ENCODE peak calls at places on chromosome 20, in nine cellular contexts. V, Y, R, H, E, C, M, G and L are unnamed samples.

GRCh38 chr20:49888341-49889244 is 26.7 kb downstream of the SPATA2 start:
- DNase-seq in V (peak), Y (peak), R (peak), H (no peak), E (no peak), C (no peak), M (peak), G (no peak), L (peak)

GRCh38 chr20:62168890-62169435 is 13.9 kb upstream of the MTG2 start:
- DNase-seq in V (no peak), Y (no peak), R (no peak), H (no peak), E (no peak), C (no peak), M (no peak), G (no peak), L (no peak)

GRCh38 chr20:57398901-57399535 is 7.8 kb downstream of the RBM38 start:
- DNase-seq in V (no peak), Y (no peak), R (peak), H (peak), E (no peak), C (no peak), M (no peak), G (no peak), L (no peak)

GRCh38 chr20:24340933-24341332 is 128.5 kb upstream of the SYNDIG1 start:
- DNase-seq in V (no peak), Y (no peak), R (no peak), H (no peak), E (no peak), C (no peak), M (no peak), G (no peak), L (no peak)

GRCh38 chr20:19850190-19850533 is 92.1 kb downstream of the RIN2 start:
- DNase-seq in V (no peak), Y (no peak), R (no peak), H (no peak), E (no peak), C (peak), M (peak), G (no peak), L (no peak)

GRCh38 chr20:19897891-19898290 is 119.3 kb upstream of the NAA20 start:
- DNase-seq in V (no peak), Y (no peak), R (no peak), H (no peak), E (no peak), C (no peak), M (no peak), G (no peak), L (no peak)

GRCh38 chr20:50216543-50217206 is 26.0 kb downstream of the CEBPB start:
- DNase-seq in V (no peak), Y (no peak), R (no peak), H (no peak), E (no peak), C (no peak), M (no peak), G (no peak), L (no peak)

GRCh38 chr20:4233520-4233919 is 218.2 kb upstream of the RNF24 start:
- DNase-seq in V (no peak), Y (no peak), R (no peak), H (no peak), E (no peak), C (no peak), M (no peak), G (no peak), L (no peak)

GRCh38 chr20:363319-364078 is 16.6 kb downstream of the NRSN2 start:
- DNase-seq in V (no peak), Y (peak), R (no peak), H (no peak), E (no peak), C (no peak), M (no peak), G (no peak), L (no peak)

GRCh38 chr20:50834599-50835005 is 39.7 kb downstream of the BCAS4 start:
- DNase-seq in V (no peak), Y (peak), R (no peak), H (no peak), E (no peak), C (no peak), M (no peak), G (no peak), L (no peak)

GRCh38 chr20:41552295-41553068 is 65.7 kb downstream of the CHD6 start:
- DNase-seq in V (no peak), Y (no peak), R (no peak), H (no peak), E (no peak), C (no peak), M (no peak), G (no peak), L (no peak)

GRCh38 chr20:41551011-41551705 is 67.0 kb downstream of the CHD6 start:
- DNase-seq in V (no peak), Y (no peak), R (no peak), H (no peak), E (no peak), C (no peak), M (no peak), G (no peak), L (no peak)

DNA sequence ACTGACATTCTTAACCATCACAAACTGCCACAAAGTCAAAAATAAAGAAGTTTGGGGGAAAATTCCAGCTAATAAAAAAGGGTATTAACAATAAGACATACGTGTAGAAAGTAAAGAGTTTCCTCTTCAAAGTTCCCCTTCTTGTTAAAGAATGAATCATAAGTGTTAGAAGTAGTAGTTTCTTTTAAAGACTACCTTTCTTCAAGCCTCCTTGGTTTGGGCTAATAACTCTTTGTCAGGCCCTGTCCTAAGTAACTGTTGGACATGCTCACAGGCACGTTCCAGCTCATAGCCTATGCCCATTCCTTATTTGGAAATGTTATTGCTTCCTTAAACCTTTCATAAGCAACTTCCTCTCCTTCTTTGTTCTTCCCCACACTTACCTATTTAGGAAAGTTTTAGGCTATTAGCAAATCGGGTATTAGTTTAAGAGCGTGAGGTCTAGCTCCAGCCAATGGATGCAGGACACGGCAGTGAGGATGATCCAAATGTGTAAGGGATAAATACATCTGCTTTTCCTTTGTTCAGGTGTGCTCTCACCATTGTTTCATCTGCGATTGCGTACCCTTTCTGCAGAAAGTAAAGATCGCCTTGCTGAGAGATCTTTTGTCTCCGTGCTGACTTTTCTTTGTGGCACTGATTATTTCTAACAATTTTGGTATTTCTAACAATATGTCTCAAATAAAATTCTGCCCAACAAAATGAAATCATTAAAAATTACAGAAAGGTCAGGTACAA is 64.9 kb downstream of the CHD6 start:
- DNase-seq in V (no peak), Y (no peak), R (no peak), H (no peak), E (no peak), C (no peak), M (no peak), G (no peak), L (no peak)
- H3K27ac ChIP-seq in V (no peak), Y (no peak), R (no peak), H (no peak), E (peak), C (no peak), M (no peak), G (no peak), L (no peak)

GRCh38 chr20:33829636-33830035 is 18.5 kb downstream of the CHMP4B start:
- DNase-seq in V (no peak), Y (no peak), R (no peak), H (no peak), E (no peak), C (no peak), M (no peak), G (no peak), L (no peak)
- H3K27ac ChIP-seq in V (peak), Y (no peak), R (no peak), H (peak), E (no peak), C (peak), M (no peak), G (peak), L (no peak)

GRCh38 chr20:33568378-33569289 is 78.7 kb downstream of the CBFA2T2 start:
- DNase-seq in V (no peak), Y (peak), R (no peak), H (no peak), E (no peak), C (peak), M (no peak), G (no peak), L (no peak)

GRCh38 chr20:33570743-33571142 is 80.8 kb downstream of the CBFA2T2 start:
- DNase-seq in V (no peak), Y (no peak), R (no peak), H (no peak), E (no peak), C (no peak), M (no peak), G (no peak), L (no peak)

GRCh38 chr20:33569290-33570094 is 79.6 kb downstream of the CBFA2T2 start:
- DNase-seq in V (no peak), Y (no peak), R (no peak), H (no peak), E (no peak), C (no peak), M (no peak), G (no peak), L (no peak)

GRCh38 chr20:33566781-33567603 is 77.1 kb downstream of the CBFA2T2 start:
- DNase-seq in V (no peak), Y (no peak), R (no peak), H (no peak), E (no peak), C (no peak), M (no peak), G (no peak), L (no peak)

DNA sequence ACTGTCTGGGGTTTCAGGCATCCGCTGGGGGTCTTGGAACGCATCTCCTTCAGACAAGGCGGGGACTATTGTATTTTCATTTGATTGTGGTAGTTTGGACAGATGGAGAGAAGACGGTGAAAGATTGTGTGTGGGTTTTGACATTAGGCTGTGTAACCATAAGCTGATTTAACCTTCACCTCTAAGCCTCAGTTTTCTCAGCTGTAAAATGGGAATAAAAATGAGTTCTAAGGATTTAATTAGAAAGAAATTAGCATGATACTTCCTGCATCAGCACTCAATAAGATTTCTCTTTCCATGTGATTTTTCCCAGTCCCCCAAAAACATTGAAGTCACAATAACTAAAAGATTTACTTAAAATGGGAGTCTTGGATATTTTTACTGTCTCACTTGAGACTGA is 78.1 kb downstream of the CBFA2T2 start:
- DNase-seq in V (no peak), Y (no peak), R (no peak), H (no peak), E (no peak), C (no peak), M (no peak), G (no peak), L (no peak)
- H3K27ac ChIP-seq in V (no peak), Y (no peak), R (no peak), H (no peak), E (no peak), C (peak), M (no peak), G (no peak), L (no peak)

GRCh38 chr20:13174402-13174801 is 46.7 kb upstream of the ISM1 start:
- DNase-seq in V (no peak), Y (no peak), R (no peak), H (no peak), E (no peak), C (no peak), M (no peak), G (no peak), L (no peak)

GRCh38 chr20:13166006-13166405 is 55.1 kb upstream of the ISM1 start:
- DNase-seq in V (no peak), Y (no peak), R (no peak), H (no peak), E (no peak), C (no peak), M (no peak), G (no peak), L (no peak)

GRCh38 chr20:13173201-13173600 is 47.9 kb upstream of the ISM1 start:
- DNase-seq in V (no peak), Y (no peak), R (no peak), H (no peak), E (no peak), C (no peak), M (no peak), G (no peak), L (no peak)

GRCh38 chr20:13165203-13165602 is 55.9 kb upstream of the ISM1 start:
- DNase-seq in V (no peak), Y (no peak), R (no peak), H (no peak), E (no peak), C (no peak), M (no peak), G (no peak), L (no peak)

GRCh38 chr20:13170771-13171170 is 50.3 kb upstream of the ISM1 start:
- DNase-seq in V (no peak), Y (no peak), R (no peak), H (no peak), E (no peak), C (no peak), M (no peak), G (no peak), L (no peak)
- H3K27ac ChIP-seq in V (no peak), Y (no peak), R (no peak), H (no peak), E (no peak), C (no peak), M (no peak), G (no peak), L (no peak)

GRCh38 chr20:35317416-35317815 is 25.2 kb upstream of the FAM83C start:
- DNase-seq in V (no peak), Y (no peak), R (no peak), H (no peak), E (no peak), C (no peak), M (no peak), G (no peak), L (no peak)

GRCh38 chr20:35315199-35316020 is 23.2 kb upstream of the FAM83C start:
- DNase-seq in V (no peak), Y (peak), R (no peak), H (no peak), E (no peak), C (no peak), M (no peak), G (no peak), L (no peak)

GRCh38 chr20:35316086-35316485 is 23.9 kb upstream of the FAM83C start:
- DNase-seq in V (no peak), Y (no peak), R (no peak), H (no peak), E (no peak), C (no peak), M (no peak), G (no peak), L (no peak)

GRCh38 chr20:35312348-35312747 is 20.1 kb upstream of the FAM83C start:
- DNase-seq in V (no peak), Y (peak), R (no peak), H (no peak), E (no peak), C (no peak), M (no peak), G (no peak), L (no peak)

GRCh38 chr20:35314460-35315198 is 22.4 kb upstream of the FAM83C start:
- DNase-seq in V (no peak), Y (no peak), R (no peak), H (no peak), E (no peak), C (no peak), M (no peak), G (no peak), L (no peak)
- H3K27ac ChIP-seq in V (no peak), Y (no peak), R (no peak), H (no peak), E (no peak), C (no peak), M (no peak), G (no peak), L (no peak)

DNA sequence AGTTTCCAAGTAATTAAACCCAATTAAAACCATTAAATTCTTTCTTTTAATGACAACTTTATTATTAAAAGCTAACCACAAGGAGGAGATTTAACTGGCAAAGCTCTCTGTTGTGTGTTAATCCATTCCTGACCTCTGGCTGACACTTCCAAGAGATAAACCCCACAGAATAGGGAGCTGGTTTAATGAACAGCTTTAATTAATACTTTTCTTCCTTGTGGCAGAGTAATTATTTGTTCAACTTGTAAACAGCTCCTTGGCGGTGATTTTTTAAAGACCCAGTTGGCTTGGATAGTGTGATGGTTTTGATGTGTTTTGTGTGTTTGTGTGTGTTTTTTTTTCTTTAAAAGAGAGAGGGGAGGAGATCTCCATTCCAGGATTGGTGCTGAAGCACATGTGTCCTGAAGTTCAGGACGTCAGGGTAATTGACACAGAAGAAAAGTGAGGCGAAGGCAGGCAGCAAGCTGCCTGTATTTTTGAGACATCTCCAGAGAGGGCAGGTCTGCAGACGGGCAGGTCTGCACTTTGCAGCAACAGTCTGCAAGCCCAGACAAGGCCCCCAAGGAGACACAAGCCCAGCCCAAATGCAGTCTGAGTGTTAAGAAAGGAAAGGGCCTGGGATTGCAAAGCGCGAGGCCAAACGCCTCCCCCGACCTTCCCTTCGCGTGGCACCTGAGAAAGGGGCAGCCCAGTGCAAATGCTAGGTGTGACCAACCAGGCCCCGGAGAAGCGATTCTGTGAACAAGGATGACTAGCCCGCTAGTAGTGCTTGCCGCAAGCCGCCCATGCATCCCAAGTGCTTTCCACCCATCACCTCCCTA is 230.7 kb downstream of the ZMYND8 start:
- DNase-seq in V (no peak), Y (peak), R (no peak), H (no peak), E (peak), C (peak), M (no peak), G (no peak), L (no peak)
- H3K27ac ChIP-seq in V (peak), Y (peak), R (no peak), H (peak), E (peak), C (peak), M (peak), G (peak), L (no peak)

DNA sequence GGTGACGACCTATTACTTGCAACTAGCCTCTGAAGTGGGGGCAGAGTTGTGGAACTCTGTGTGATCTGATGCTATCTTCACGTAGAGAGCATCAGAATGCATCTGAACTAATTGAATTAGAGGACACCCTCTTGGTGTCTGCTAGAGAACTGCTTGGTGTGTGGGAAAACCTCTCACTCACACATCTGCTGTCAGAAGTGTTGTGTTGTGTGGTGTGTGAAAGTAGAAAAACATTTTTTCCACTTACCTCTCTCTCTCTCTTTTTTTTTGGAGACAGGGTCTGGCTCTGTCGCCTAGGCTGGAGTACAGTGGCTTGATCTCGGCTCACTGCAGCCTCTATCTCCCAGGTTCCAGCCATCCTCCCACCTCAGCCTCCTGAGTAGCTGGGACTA is 90.0 kb downstream of the CHMP4B start:
- DNase-seq in V (no peak), Y (no peak), R (no peak), H (no peak), E (no peak), C (no peak), M (no peak), G (no peak), L (no peak)
- H3K27ac ChIP-seq in V (no peak), Y (no peak), R (no peak), H (no peak), E (no peak), C (no peak), M (no peak), G (no peak), L (no peak)

GRCh38 chr20:44494681-44495080 is 19.0 kb downstream of the TTPAL start:
- DNase-seq in V (no peak), Y (no peak), R (no peak), H (no peak), E (no peak), C (no peak), M (no peak), G (no peak), L (no peak)

GRCh38 chr20:44494266-44494665 is 18.6 kb downstream of the TTPAL start:
- DNase-seq in V (no peak), Y (peak), R (no peak), H (no peak), E (no peak), C (no peak), M (no peak), G (no peak), L (no peak)

GRCh38 chr20:44495257-44495656 is 19.6 kb downstream of the TTPAL start:
- DNase-seq in V (no peak), Y (peak), R (no peak), H (no peak), E (no peak), C (no peak), M (no peak), G (no peak), L (no peak)

GRCh38 chr20:44496976-44497375 is 21.3 kb downstream of the TTPAL start:
- DNase-seq in V (no peak), Y (peak), R (no peak), H (no peak), E (no peak), C (no peak), M (no peak), G (no peak), L (no peak)

DNA sequence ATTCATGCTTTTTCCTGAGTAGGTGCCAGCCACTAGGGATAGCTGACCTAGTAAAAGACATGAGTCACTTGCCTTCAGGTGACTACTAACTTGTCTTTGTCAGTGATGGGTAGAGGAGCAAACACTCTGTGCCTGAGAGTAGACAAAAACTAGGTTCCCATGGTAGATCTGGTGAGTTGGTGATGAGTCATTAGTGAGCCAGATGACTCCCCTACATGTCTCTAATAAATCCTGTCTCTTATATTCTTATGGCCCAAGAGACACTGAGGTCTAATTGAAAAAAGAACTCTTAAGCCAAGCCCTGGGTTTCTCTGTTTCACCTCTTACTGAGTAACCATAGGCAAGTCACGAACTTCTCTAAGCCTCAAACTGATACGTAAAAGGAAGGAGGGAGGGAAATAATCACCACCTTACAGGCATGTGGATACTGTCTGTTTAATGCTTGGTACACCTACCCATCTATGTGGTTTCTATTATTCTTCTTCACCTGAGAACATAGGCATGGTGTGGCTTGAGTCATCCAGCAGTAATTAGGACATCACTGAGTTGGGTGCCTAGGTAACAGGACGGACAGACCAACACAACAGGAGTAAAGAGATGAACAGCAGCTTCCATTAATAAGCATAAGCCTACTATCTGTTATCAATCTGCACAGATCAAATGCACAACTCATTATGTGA is 20.3 kb downstream of the TTPAL start:
- DNase-seq in V (no peak), Y (peak), R (no peak), H (no peak), E (no peak), C (no peak), M (no peak), G (no peak), L (no peak)
- H3K27ac ChIP-seq in V (no peak), Y (peak), R (no peak), H (peak), E (peak), C (no peak), M (peak), G (peak), L (peak)